ENCODE peak calls at places on chromosome 7, in eight cellular contexts. Y is naive B cell; L is HFFc6; C is H4; X is stimulated activated CD8-positive, alpha-beta memory T cell treated with anti-CD3 and anti-CD28 coated beads, Interleukin-12 subunit alpha, Interleukin-12 subunit beta, amount 100 ng/mL, for 1 hour; M is stromal cell of bone marrow; T is BJ; V is EH. U is an unnamed sample.

GRCh38 chr7:90692396-90692795 is 96.3 kb downstream of the CDK14 start:
- DNase-seq in C (no peak), V (peak), T (no peak), M (no peak), L (no peak), Y (no peak), X (no peak), U (no peak)

GRCh38 chr7:82317257-82317721 is 126.3 kb downstream of the CACNA2D1 start:
- DNase-seq in T (no peak), L (no peak), X (no peak), C (no peak), Y (no peak), V (no peak), M (no peak), U (no peak)

GRCh38 chr7:28065308-28065707 is 115.3 kb downstream of the JAZF1 start:
- DNase-seq in L (no peak), M (no peak), C (peak), V (peak), T (peak), X (no peak), Y (no peak), U (no peak)

GRCh38 chr7:133678137-133678814 is 425.4 kb downstream of the EXOC4 start:
- DNase-seq in C (no peak), X (no peak), V (no peak), L (no peak), T (no peak), Y (no peak), M (no peak), U (no peak)

GRCh38 chr7:88835147-88835728 is 39.7 kb upstream of the TEX47 start:
- DNase-seq in L (no peak), X (no peak), T (no peak), M (peak), Y (no peak), C (peak), V (peak), U (no peak)

GRCh38 chr7:133512560-133512959 is 259.7 kb downstream of the EXOC4 start:
- DNase-seq in C (peak), Y (no peak), V (peak), T (no peak), X (no peak), M (peak), L (peak), U (no peak)

GRCh38 chr7:25968205-25968993 is 183.6 kb upstream of the NFE2L3 start:
- DNase-seq in L (no peak), C (no peak), V (no peak), T (no peak), Y (peak), M (no peak), X (no peak), U (no peak)

GRCh38 chr7:107696330-107696946 is 35.8 kb downstream of the SLC26A4 start:
- DNase-seq in V (no peak), Y (no peak), C (no peak), X (no peak), M (no peak), L (no peak), T (no peak), U (no peak)

GRCh38 chr7:50220280-50220679 is 84.2 kb upstream of the IKZF1 start:
- DNase-seq in M (no peak), V (no peak), C (no peak), T (no peak), Y (no peak), X (no peak), L (no peak), U (no peak)

GRCh38 chr7:142461437-142461836 is 203.6 kb upstream of the PRSS58 start:
- DNase-seq in X (no peak), L (peak), C (peak), V (peak), Y (no peak), T (peak), M (peak), U (no peak)

GRCh38 chr7:71298378-71298777 is 166.4 kb downstream of the GALNT17 start:
- DNase-seq in T (no peak), M (no peak), X (no peak), V (no peak), L (no peak), C (no peak), Y (no peak), U (no peak)

GRCh38 chr7:100153713-100154519 is 4.6 kb downstream of the TRAPPC14 start:
- DNase-seq in C (no peak), L (no peak), X (no peak), T (no peak), M (no peak), Y (no peak), V (no peak), U (no peak)

GRCh38 chr7:40782836-40783235 is 648.0 kb downstream of the SUGCT start:
- DNase-seq in L (no peak), Y (no peak), V (peak), X (no peak), C (no peak), T (no peak), M (peak), U (no peak)

GRCh38 chr7:20030915-20031362 is 186.2 kb downstream of the MACC1 start:
- DNase-seq in M (no peak), C (peak), V (peak), L (peak), T (peak), Y (no peak), X (no peak), U (no peak)

GRCh38 chr7:13189712-13190111 is 502.3 kb downstream of the ARL4A start:
- DNase-seq in X (no peak), V (no peak), C (no peak), L (no peak), M (no peak), Y (no peak), T (no peak), U (no peak)

GRCh38 chr7:130350945-130351663 is 6.5 kb downstream of the CPA5 start:
- DNase-seq in T (no peak), X (no peak), L (no peak), Y (no peak), C (no peak), M (no peak), V (no peak), U (no peak)

GRCh38 chr7:155594163-155594732 is 47.9 kb upstream of the CNPY1 start:
- DNase-seq in Y (no peak), X (no peak), T (no peak), C (no peak), M (no peak), L (no peak), V (no peak), U (no peak)

GRCh38 chr7:90242369-90243168 is 2.4 kb upstream of the CFAP69 start:
- DNase-seq in L (no peak), T (no peak), M (no peak), Y (no peak), C (no peak), V (no peak), X (no peak), U (no peak)

GRCh38 chr7:36474283-36475010 is 84.8 kb downstream of the ANLN start:
- DNase-seq in X (no peak), T (no peak), Y (no peak), M (no peak), V (peak), C (peak), L (no peak), U (no peak)